ENCODE peak calls at places on chromosome 20, in seven cellular contexts. T is left lung, G is HepG2, C is GM12878, S is dorsolateral prefrontal cortex, P is stomach, K is choroid plexus epithelial cell. R is an unnamed sample.
A peak's percentile ranks its signal among the peaks of the same experiment; 100 is the strongest.

GRCh38 chr20:9422335-9422734 is 92.1 kb upstream of the LAMP5 start:
- DNase-seq in T (no peak), G (no peak), C (no peak), S (no peak), P (no peak), K (no peak), R (no peak)

GRCh38 chr20:57399587-57400261 is 8.5 kb downstream of the RBM38 start:
- DNase-seq in T (no peak), G (no peak), C (peak; percentile 71), S (no peak), P (peak; percentile 53), K (peak; percentile 11), R (no peak)

GRCh38 chr20:34264141-34264540 is 22.9 kb downstream of the ASIP start:
- DNase-seq in T (no peak), G (no peak), C (no peak), S (no peak), P (no peak), K (no peak), R (no peak)

GRCh38 chr20:63682384-63683139 is 13.9 kb upstream of the TNFRSF6B start:
- DNase-seq in T (peak; percentile 77), G (peak; percentile 63), C (no peak), S (no peak), P (peak; percentile 68), K (peak; percentile 92), R (peak; percentile 98)

GRCh38 chr20:57663681-57664451 is 43.6 kb upstream of the ZBP1 start:
- DNase-seq in T (peak; percentile 29), G (no peak), C (no peak), S (no peak), P (no peak), K (no peak), R (no peak)

GRCh38 chr20:33882481-33882880 is 71.3 kb downstream of the CHMP4B start:
- DNase-seq in T (no peak), G (no peak), C (no peak), S (no peak), P (no peak), K (no peak), R (no peak)

GRCh38 chr20:39916236-39916635 is 772.8 kb downstream of the MAFB start:
- DNase-seq in T (no peak), G (no peak), C (no peak), S (no peak), P (no peak), K (no peak), R (no peak)

GRCh38 chr20:23586735-23587525 is 18.6 kb upstream of the CST9L start:
- DNase-seq in T (no peak), G (peak; percentile 76), C (no peak), S (no peak), P (no peak), K (no peak), R (no peak)

GRCh38 chr20:60037120-60037499 is 78.9 kb downstream of the CDH26 start:
- DNase-seq in T (no peak), G (no peak), C (no peak), S (no peak), P (no peak), K (peak; percentile 12), R (no peak)

GRCh38 chr20:2872304-2873009 is 824 bp upstream of the PTPRA start:
- DNase-seq in T (peak; percentile 72), G (peak; percentile 63), C (peak; percentile 20), S (peak; percentile 62), P (peak; percentile 64), K (peak; percentile 66), R (peak; percentile 50)

GRCh38 chr20:57090590-57091560 is 175.6 kb downstream of the BMP7 start:
- DNase-seq in T (no peak), G (no peak), C (no peak), S (no peak), P (no peak), K (no peak), R (no peak)

GRCh38 chr20:20333866-20334265 is 34.0 kb upstream of the INSM1 start:
- DNase-seq in T (no peak), G (no peak), C (no peak), S (no peak), P (no peak), K (no peak), R (no peak)

GRCh38 chr20:31920275-31920855 is 31.5 kb downstream of the PDRG1 start:
- DNase-seq in T (no peak), G (no peak), C (no peak), S (no peak), P (no peak), K (no peak), R (no peak)

GRCh38 chr20:52937701-52938100 is 34.5 kb upstream of the TSHZ2 start:
- DNase-seq in T (no peak), G (peak; percentile 58), C (no peak), S (no peak), P (no peak), K (peak; percentile 3), R (no peak)

GRCh38 chr20:14049111-14049510 is 53.8 kb downstream of the MACROD2 start:
- DNase-seq in T (no peak), G (no peak), C (no peak), S (no peak), P (no peak), K (no peak), R (no peak)

GRCh38 chr20:50188879-50189680 is 1.6 kb upstream of the CEBPB start:
- DNase-seq in T (no peak), G (peak; percentile 95), C (no peak), S (no peak), P (no peak), K (no peak), R (no peak)

GRCh38 chr20:21693322-21693721 is 12.1 kb upstream of the PAX1 start:
- DNase-seq in T (no peak), G (peak; percentile 24), C (no peak), S (no peak), P (no peak), K (no peak), R (no peak)
- TF ChIP-seq CTCF in T (no peak), G (peak; percentile 42), C (no peak), S (no peak), P (no peak), K (no peak), R (no peak)

GRCh38 chr20:36052117-36052513 is 83.7 kb downstream of the CNBD2 start:
- DNase-seq in T (no peak), G (no peak), C (no peak), S (no peak), P (no peak), K (no peak), R (no peak)

GRCh38 chr20:36050436-36051317 is 82.3 kb downstream of the CNBD2 start:
- DNase-seq in T (peak; percentile 94), G (peak; percentile 87), C (peak; percentile 61), S (peak; percentile 95), P (peak; percentile 93), K (peak; percentile 88), R (peak; percentile 88)

GRCh38 chr20:36055145-36055544 is 86.8 kb downstream of the CNBD2 start:
- DNase-seq in T (no peak), G (no peak), C (no peak), S (no peak), P (no peak), K (no peak), R (no peak)

GRCh38 chr20:36051318-36052116 is 83.1 kb downstream of the CNBD2 start:
- DNase-seq in T (no peak), G (no peak), C (no peak), S (no peak), P (no peak), K (no peak), R (no peak)
- H3K4me3 ChIP-seq in T (peak overlapping the region; percentile 95), G (peak overlapping the region; percentile 99), C (peak overlapping the region; percentile 77), S (peak overlapping the region; percentile 91), P (peak overlapping the region; percentile 92), K (peak overlapping the region; percentile 89), R (peak overlapping the region; percentile 84)

DNA sequence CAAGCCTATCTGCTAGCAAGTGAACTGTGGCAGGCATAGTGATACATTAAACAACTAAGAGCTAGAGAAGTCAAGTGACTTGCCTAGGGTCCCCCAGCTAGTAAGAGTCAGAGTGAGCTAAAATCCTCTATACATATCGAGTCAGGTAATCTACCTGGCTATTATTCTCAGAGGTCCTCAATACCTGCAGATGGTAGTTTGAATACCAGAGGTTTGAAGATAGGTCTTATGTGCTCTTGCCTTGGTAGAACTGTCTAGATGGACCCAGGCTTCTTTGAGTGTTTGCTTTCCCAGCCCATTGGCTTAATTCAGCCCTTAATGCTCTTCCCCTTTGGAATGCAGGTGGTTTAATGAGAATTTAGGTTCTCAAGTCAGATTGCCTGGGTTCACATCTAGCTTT is 1.1 kb downstream of the ERGIC3 start:
- DNase-seq in T (no peak), G (no peak), C (no peak), S (no peak), P (no peak), K (no peak), R (no peak)
- TF ChIP-seq CTCF in T (no peak), G (no peak), C (no peak), S (no peak), P (no peak), K (no peak), R (no peak)

GRCh38 chr20:53984781-53985518 is 85.4 kb downstream of the BCAS1 start:
- DNase-seq in T (no peak), G (no peak), C (no peak), S (no peak), P (no peak), K (no peak), R (no peak)
- H3K4me3 ChIP-seq in T (no peak overlapping the region), G (no peak overlapping the region), C (no peak overlapping the region), S (no peak overlapping the region), P (no peak overlapping the region), K (no peak overlapping the region), R (no peak overlapping the region)

DNA sequence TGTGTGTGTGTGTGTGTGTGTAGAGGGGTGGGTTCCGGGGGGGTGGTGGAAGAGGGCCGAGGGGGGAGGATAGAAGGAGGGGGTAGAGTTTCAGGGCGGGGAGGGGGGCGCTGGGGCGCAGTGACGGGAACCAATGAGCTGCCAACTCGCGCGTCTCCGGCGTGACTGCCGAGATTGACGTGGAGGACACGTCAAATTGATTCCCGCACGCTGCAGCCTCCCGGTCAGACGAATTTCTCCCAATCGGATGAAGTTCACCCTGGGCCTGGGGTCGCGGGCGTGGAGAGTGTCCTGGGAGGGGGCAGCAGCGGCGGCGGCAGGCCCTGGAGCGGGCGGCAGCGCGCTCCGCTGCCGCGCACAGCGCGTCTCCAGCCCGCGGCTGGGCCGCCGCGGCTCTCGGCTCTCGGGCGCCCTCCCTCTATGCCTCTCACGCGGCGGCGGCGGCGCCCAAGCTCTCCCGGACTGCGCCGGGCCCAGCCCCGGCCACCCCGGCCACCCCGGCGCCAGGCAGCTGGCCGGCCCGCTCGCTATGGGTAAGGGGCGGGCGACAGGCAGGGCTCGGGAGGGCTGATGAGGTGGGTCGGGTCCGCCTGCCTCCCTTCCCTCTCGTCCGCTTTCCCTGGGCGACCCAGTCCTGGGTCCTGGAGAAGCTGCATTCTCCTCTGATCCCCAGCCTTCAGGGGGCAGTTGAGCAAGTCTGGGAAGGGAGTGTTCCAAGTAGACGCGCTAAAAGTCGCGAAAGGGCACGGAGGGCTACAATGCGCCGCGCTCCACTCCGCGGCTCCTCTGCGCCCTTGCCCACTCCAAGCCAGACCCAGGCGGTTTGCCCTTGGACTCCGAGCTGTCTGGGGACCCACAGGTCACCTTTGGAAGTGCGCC is at the start of gene PAX1:
- DNase-seq in T (no peak), G (no peak), C (no peak), S (no peak), P (no peak), K (no peak), R (no peak)
- TF ChIP-seq CTCF in T (no peak), G (no peak), C (no peak), S (no peak), P (no peak), K (no peak), R (no peak)

R was measured in fibroblast of pulmonary artery.